ENCODE peak calls at places on chromosomes 3 and 15, in seven cellular contexts. I is GM12878, E is SK-N-SH, T is H1, W is HCT116, Q is HepG2, K is K562. O is an unnamed sample.

GRCh38 chr3:13211605-13212210 is 138.5 kb upstream of the IQSEC1 start:
- DNase-seq in I (no peak), E (no peak), T (no peak), W (no peak), Q (no peak), K (no peak), O (no peak)

GRCh38 chr3:147210676-147211075 is 195.7 kb downstream of the ZIC4 start:
- DNase-seq in I (no peak), E (no peak), T (no peak), W (no peak), Q (no peak), K (no peak), O (no peak)

GRCh38 chr15:34370643-34371042 is 3.6 kb upstream of the LPCAT4 start:
- DNase-seq in I (no peak), E (no peak), T (no peak), W (no peak), Q (no peak), K (no peak), O (no peak)

GRCh38 chr3:33481018-33481621 is 40.9 kb upstream of the UBP1 start:
- DNase-seq in I (no peak), E (no peak), T (no peak), W (no peak), Q (no peak), K (no peak), O (no peak)

GRCh38 chr3:153840487-153840886 is 280.7 kb upstream of the ARHGEF26 start:
- DNase-seq in I (no peak), E (no peak), T (no peak), W (no peak), Q (no peak), K (no peak), O (no peak)

GRCh38 chr3:194281306-194281705 is 69.8 kb downstream of the CPN2 start:
- DNase-seq in I (no peak), E (no peak), T (no peak), W (no peak), Q (no peak), K (no peak), O (no peak)

GRCh38 chr15:33008284-33009011 is 186.1 kb downstream of the FMN1 start:
- DNase-seq in I (no peak), E (no peak), T (no peak), W (no peak), Q (no peak), K (no peak), O (no peak)

GRCh38 chr15:72722071-72722696 is 36.2 kb downstream of the BBS4 start:
- DNase-seq in I (peak; percentile 34), E (peak; percentile 54), T (peak; percentile 85), W (peak; percentile 55), Q (peak; percentile 56), K (peak; percentile 21), O (peak; percentile 77)

GRCh38 chr3:156425651-156426050 is 129.3 kb downstream of the SSR3 start:
- DNase-seq in I (no peak), E (no peak), T (no peak), W (no peak), Q (no peak), K (no peak), O (no peak)

GRCh38 chr3:42659451-42660130 is 6.1 kb downstream of the ZBTB47 start:
- DNase-seq in I (no peak), E (peak; percentile 42), T (peak; percentile 45), W (no peak), Q (no peak), K (no peak), O (no peak)

GRCh38 chr3:473284-473800 is 276.8 kb downstream of the CHL1 start:
- DNase-seq in I (no peak), E (no peak), T (no peak), W (no peak), Q (no peak), K (no peak), O (no peak)

GRCh38 chr3:463793-464192 is 267.2 kb downstream of the CHL1 start:
- DNase-seq in I (peak; percentile 57), E (no peak), T (no peak), W (no peak), Q (no peak), K (no peak), O (no peak)

GRCh38 chr3:462851-463250 is 266.3 kb downstream of the CHL1 start:
- DNase-seq in I (no peak), E (no peak), T (no peak), W (no peak), Q (no peak), K (no peak), O (no peak)

GRCh38 chr3:464255-464654 is 267.7 kb downstream of the CHL1 start:
- DNase-seq in I (no peak), E (no peak), T (no peak), W (no peak), Q (no peak), K (no peak), O (no peak)

DNA sequence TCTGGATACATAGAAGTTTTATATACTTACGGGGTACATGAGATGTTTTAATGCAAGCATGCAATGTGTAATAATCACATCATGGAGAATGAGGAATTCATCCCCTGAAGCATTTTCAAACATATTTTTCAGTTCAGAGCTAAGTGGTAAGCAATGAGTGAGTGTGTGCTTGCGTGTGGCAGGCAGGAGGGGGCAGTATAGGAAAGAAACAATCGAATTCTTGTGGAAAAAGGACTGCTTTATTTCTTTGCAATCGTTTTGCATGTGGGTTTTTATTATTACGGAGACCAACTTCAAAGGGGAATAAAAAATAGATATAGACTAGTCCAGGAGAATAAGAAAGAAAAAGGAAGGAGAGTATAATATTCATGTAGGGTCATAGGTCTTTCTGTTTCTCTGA is 271.6 kb downstream of the CHL1 start:
- DNase-seq in I (no peak), E (no peak), T (no peak), W (no peak), Q (no peak), K (peak; percentile 30), O (no peak)
- TF ChIP-seq YY1 in I (no peak), E (no peak), T (no peak), W (no peak), Q (no peak), K (no peak), O (no peak)

GRCh38 chr3:69890094-69890493 is 109.4 kb upstream of the SAMMSON start:
- DNase-seq in I (no peak), E (no peak), T (no peak), W (no peak), Q (no peak), K (no peak), O (no peak)
- TF ChIP-seq YY1 in I (no peak), E (no peak), T (no peak), W (no peak), Q (no peak), K (no peak), O (no peak)

GRCh38 chr3:186052096-186052495 is 56.8 kb downstream of the ETV5 start:
- DNase-seq in I (no peak), E (no peak), T (no peak), W (no peak), Q (no peak), K (no peak), O (no peak)

GRCh38 chr3:186054481-186055399 is 54.1 kb downstream of the ETV5 start:
- DNase-seq in I (no peak), E (no peak), T (no peak), W (no peak), Q (no peak), K (no peak), O (no peak)

GRCh38 chr3:186057594-186057993 is 51.3 kb downstream of the ETV5 start:
- DNase-seq in I (no peak), E (no peak), T (no peak), W (no peak), Q (no peak), K (no peak), O (peak; percentile 50)

GRCh38 chr3:186058225-186058624 is 50.7 kb downstream of the ETV5 start:
- DNase-seq in I (no peak), E (no peak), T (no peak), W (no peak), Q (no peak), K (no peak), O (no peak)

DNA sequence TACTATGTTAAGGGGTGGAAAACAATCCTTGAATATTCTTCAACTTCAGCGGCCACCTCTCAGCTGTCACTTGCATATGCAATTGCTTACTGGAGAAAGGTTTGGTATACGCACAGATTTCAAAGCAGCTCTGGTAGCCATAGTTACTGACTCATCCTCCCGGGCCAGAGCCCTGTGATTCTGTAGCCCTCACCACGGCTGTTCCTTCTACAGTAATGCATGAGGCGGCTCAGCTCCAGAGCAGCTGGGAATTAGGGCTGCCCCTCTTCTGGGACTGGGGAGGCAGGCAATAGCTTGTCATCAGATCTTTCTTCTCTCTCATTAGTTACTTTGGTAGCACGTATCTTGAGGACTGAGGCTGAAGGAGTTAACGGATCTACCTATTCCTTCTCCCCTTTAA is 54.9 kb downstream of the ETV5 start:
- DNase-seq in I (no peak), E (no peak), T (no peak), W (no peak), Q (no peak), K (no peak), O (no peak)
- TF ChIP-seq YY1 in I (no peak), E (no peak), T (no peak), W (no peak), Q (no peak), K (no peak), O (no peak)

DNA sequence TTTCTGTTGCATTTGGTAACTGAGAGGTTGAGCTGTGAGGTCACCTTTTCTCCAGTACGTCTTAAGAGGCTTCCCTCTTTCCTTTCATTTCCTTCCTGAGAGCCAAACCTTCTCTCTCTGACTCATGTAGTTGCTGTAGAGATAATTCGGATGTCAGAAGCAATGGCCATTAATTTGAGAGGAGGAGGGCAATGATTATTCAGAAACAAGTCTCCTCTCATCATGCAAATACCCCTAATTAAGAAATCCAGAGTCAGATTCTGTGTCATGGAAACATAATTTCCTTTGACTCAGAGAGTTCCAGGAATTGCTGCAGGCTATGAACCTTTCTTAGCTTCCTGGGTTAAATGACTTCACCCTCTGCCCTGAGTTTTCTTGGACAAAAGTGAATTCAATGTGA is 59.0 kb upstream of the GSK3B start:
- DNase-seq in I (no peak), E (no peak), T (no peak), W (no peak), Q (no peak), K (no peak), O (no peak)
- TF ChIP-seq YY1 in I (no peak), E (no peak), T (no peak), W (no peak), Q (no peak), K (no peak), O (no peak)

GRCh38 chr15:90209591-90209990 is 8.5 kb downstream of the SEMA4B start:
- DNase-seq in I (peak; percentile 57), E (no peak), T (no peak), W (no peak), Q (no peak), K (no peak), O (no peak)
- TF ChIP-seq YY1 in I (peak; percentile 14), E (no peak), T (no peak), W (no peak), Q (no peak), K (no peak), O (no peak)

DNA sequence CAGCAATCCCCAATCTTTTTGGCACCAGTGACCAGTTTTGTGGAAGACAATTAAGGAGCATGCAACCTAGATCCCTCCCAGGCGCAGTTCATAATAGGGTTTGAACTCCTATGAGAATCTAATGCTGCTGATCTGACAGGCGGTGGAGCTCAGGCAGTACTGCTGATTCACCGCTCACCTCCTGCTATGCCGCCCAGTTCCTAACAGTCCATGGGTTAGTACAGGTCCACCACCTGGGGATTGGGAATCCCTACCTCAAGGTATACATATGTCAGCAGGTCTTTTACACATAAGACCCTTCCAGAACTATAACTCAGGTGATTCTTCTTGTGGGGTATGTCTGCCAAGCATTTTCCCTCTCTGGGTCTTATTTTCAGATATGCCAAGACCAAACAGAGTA is 182.2 kb downstream of the OSBPL10 start:
- DNase-seq in I (no peak), E (no peak), T (no peak), W (no peak), Q (no peak), K (no peak), O (no peak)
- TF ChIP-seq YY1 in I (no peak), E (no peak), T (no peak), W (no peak), Q (no peak), K (no peak), O (no peak)